ENCODE peak calls at places on chromosomes 16 and 17, in five cellular contexts. L, J, K, Z and A are unnamed samples. For H3K9me3 and H3K36me3, the result is how much of the 10 kb centered on the place peaks cover.

GRCh38 chr17:81573794-81574642 is 21.9 kb upstream of the FAAP100 start:
- DNase-seq in L (no peak), J (no peak), K (no peak), Z (no peak), A (no peak)

GRCh38 chr17:37642706-37643105 is 540 bp downstream of the DDX52 start:
- DNase-seq in L (peak), J (peak), K (peak), Z (no peak), A (no peak)

GRCh38 chr16:11114366-11115164 is 141.4 kb downstream of the SOCS1 start:
- DNase-seq in L (no peak), J (no peak), K (no peak), Z (no peak), A (no peak)

GRCh38 chr16:85425061-85425662 is 188.0 kb upstream of the GSE1 start:
- DNase-seq in L (no peak), J (no peak), K (no peak), Z (no peak), A (no peak)

GRCh38 chr17:6427284-6427781 is 7.6 kb downstream of the AIPL1 start:
- DNase-seq in L (peak), J (peak), K (peak), Z (no peak), A (no peak)

GRCh38 chr16:79971237-79971572 is 370.7 kb upstream of the MAF start:
- DNase-seq in L (no peak), J (no peak), K (no peak), Z (no peak), A (no peak)

GRCh38 chr16:2456551-2457153 is 3.3 kb upstream of the TEDC2 start:
- DNase-seq in L (no peak), J (no peak), K (no peak), Z (no peak), A (no peak)

GRCh38 chr17:47694818-47695663 is 1.1 kb downstream of the TBKBP1 start:
- DNase-seq in L (peak), J (peak), K (no peak), Z (peak), A (peak)

GRCh38 chr16:68234188-68235104 is 1.5 kb downstream of the ESRP2 start:
- DNase-seq in L (no peak), J (no peak), K (peak), Z (peak), A (no peak)

GRCh38 chr17:69141802-69142472 is at the start of gene ABCA6:
- DNase-seq in L (peak), J (no peak), K (peak), Z (no peak), A (peak)

GRCh38 chr17:75757086-75757681 is 7.8 kb downstream of the GALK1 start:
- DNase-seq in L (no peak), J (no peak), K (no peak), Z (no peak), A (no peak)

GRCh38 chr17:83203472-83204221 is 124.2 kb downstream of the METRNL start:
- DNase-seq in L (no peak), J (no peak), K (no peak), Z (peak), A (peak)

GRCh38 chr16:70661918-70662641 is 15.7 kb downstream of the IL34 start:
- DNase-seq in L (peak), J (no peak), K (no peak), Z (no peak), A (no peak)

GRCh38 chr16:84562174-84562815 is 55.6 kb downstream of the COTL1 start:
- DNase-seq in L (no peak), J (no peak), K (no peak), Z (peak), A (no peak)

GRCh38 chr16:5175263-5175662 is 77.7 kb upstream of the EEF2KMT start:
- DNase-seq in L (no peak), J (no peak), K (no peak), Z (peak), A (peak)

GRCh38 chr17:31467502-31468256 is 76.2 kb downstream of the RAB11FIP4 start:
- DNase-seq in L (no peak), J (no peak), K (no peak), Z (no peak), A (no peak)

GRCh38 chr16:5502467-5502869 is 404.9 kb upstream of the EEF2KMT start:
- DNase-seq in L (no peak), J (no peak), K (no peak), Z (peak), A (peak)

GRCh38 chr17:44118427-44119050 is 4.9 kb downstream of the HDAC5 start:
- DNase-seq in L (no peak), J (no peak), K (no peak), Z (no peak), A (no peak)

GRCh38 chr17:22267019-22267418 is 574.7 kb downstream of the KCNJ18 start:
- DNase-seq in L (no peak), J (no peak), K (no peak), Z (no peak), A (no peak)
- H3K9me3 ChIP-seq in L (under half), J (under half), K (half or more), Z (under half), A (under half)

DNA sequence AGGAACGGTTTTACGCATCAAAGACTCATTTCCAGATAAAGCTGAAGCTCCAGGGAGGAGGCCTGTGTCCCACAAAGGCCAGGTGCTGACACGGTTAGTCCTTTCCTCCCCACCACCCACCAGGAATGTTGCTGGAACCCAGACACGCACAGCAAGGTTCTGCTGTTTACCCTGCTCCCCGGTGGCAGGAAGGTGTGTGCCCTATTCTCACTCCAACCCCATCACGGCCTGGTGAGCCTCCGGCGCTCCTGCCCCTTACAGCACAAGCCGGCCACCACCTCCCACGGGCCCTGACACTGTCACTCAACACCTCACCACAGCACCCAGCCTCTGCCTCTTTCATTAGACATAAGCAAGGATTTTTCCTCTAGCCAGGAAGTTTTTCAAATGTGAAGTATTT is 47.8 kb downstream of the ANKRD11 start:
- DNase-seq in L (no peak), J (no peak), K (peak), Z (no peak), A (no peak)
- H3K4me3 ChIP-seq in L (no peak), J (no peak), K (peak), Z (no peak), A (no peak)

GRCh38 chr16:24954137-24954536 is 61.0 kb downstream of the ARHGAP17 start:
- DNase-seq in L (no peak), J (no peak), K (no peak), Z (no peak), A (no peak)
- H3K36me3 ChIP-seq in L (half or more), J (half or more), K (under half), Z (under half), A (half or more)

DNA sequence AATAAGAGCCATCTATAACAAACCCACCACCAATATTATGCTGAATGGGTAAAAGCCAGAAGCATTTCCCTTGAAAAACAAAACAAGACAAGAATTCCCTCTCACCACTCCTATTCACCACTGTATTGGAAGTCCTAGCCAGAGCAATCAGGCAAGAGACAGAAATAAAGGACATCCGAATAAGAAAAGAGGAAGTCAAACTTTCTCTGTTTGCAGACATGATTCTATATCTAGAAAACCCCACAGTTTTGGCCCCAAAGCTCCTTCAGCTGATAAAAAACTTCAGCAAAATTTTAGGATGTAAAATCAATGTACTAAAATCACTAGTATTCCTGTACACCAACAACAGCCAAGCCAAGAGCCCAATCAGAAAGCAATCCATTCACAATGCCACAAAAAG is 271.8 kb upstream of the AXIN2 start:
- DNase-seq in L (no peak), J (no peak), K (no peak), Z (no peak), A (no peak)
- H3K9me3 ChIP-seq in L (under half), J (under half), K (under half), Z (under half), A (under half)

GRCh38 chr17:4833178-4833940 is at the start of gene MINK1:
- DNase-seq in L (peak), J (peak), K (peak), Z (peak), A (peak)

GRCh38 chr17:4837471-4838305 is 4.5 kb downstream of the MINK1 start:
- DNase-seq in L (no peak), J (no peak), K (no peak), Z (no peak), A (no peak)

GRCh38 chr17:4833941-4834501 is 881 bp downstream of the MINK1 start:
- DNase-seq in L (peak), J (peak), K (peak), Z (peak), A (peak)

GRCh38 chr17:4836221-4836620 is 3.1 kb downstream of the MINK1 start:
- DNase-seq in L (no peak), J (no peak), K (no peak), Z (no peak), A (no peak)

GRCh38 chr17:4834621-4835020 is 1.5 kb downstream of the MINK1 start:
- DNase-seq in L (no peak), J (no peak), K (peak), Z (peak), A (no peak)
- H3K4me3 ChIP-seq in L (no peak), J (peak), K (peak), Z (peak), A (peak)

GRCh38 chr17:8141741-8142140 is 10.5 kb downstream of the PER1 start:
- DNase-seq in L (peak), J (no peak), K (no peak), Z (no peak), A (no peak)

GRCh38 chr17:8141046-8141445 is 11.2 kb downstream of the PER1 start:
- DNase-seq in L (no peak), J (no peak), K (no peak), Z (no peak), A (no peak)

GRCh38 chr17:8143581-8144400 is 8.4 kb downstream of the PER1 start:
- DNase-seq in L (no peak), J (no peak), K (no peak), Z (no peak), A (no peak)

GRCh38 chr17:8142887-8143580 is 9.2 kb downstream of the PER1 start:
- DNase-seq in L (no peak), J (no peak), K (no peak), Z (no peak), A (no peak)

GRCh38 chr17:8142158-8142886 is 9.9 kb downstream of the PER1 start:
- DNase-seq in L (peak), J (no peak), K (no peak), Z (no peak), A (no peak)
- H3K36me3 ChIP-seq in L (under half), J (under half), K (under half), Z (half or more), A (under half)

DNA sequence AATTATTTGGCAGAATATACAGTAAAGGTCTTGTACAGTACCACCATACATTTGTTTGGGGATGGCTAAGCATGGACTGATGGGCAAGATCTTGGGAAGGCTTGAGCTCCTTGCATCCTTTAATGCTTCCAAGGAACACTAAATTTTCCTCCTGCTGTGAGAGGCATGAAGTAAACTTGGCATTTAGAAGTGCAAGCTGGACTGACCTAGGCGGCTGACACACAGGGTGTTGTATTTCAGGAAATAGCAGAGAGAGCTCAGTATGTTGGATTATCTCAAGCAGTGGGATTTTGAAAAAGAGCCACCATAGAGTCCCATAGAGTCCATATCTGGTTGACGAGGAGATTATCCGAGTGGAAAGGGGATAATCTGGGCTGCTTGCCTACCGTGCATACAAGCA is 2137.1 kb downstream of the TP53TG3F start:
- DNase-seq in L (no peak), J (no peak), K (no peak), Z (no peak), A (peak)
- H3K9me3 ChIP-seq in L (under half), J (under half), K (under half), Z (under half), A (under half)

DNA sequence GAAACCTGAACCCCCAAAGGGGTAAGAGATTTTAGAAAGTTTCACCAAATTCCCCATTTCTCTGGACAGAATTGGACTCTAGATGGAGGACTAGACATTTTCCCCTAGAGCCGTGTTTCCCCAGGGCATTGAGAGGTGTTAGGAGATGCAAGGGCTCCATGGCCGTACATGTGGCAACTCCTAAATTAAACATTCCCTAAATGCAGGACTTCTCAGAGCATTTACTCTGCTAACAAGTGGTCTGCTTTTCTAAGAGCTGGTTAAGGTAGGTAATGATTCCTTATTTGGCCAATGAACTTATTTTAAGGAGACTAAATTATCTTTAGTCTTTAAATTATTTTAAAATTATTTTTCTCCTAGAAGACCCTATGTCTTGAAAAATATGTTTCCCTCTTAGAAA is 200.9 kb downstream of the MSI2 start:
- DNase-seq in L (no peak), J (no peak), K (no peak), Z (no peak), A (no peak)
- H3K4me3 ChIP-seq in L (no peak), J (no peak), K (no peak), Z (no peak), A (no peak)